ENCODE peak calls at places on chromosomes 7 and 10, in six cellular contexts. B is mesendoderm; E is SK-N-SH; Q is CD4-positive, alpha-beta memory T cell; X is tibial artery; S is kidney epithelial cell. N is an unnamed sample. For H3K27me3, the result is how much of the 10 kb centered on the place peaks cover.

GRCh38 chr10:73251683-73252444 is 580 bp downstream of the MRPS16 start:
- DNase-seq in E (peak), Q (no peak), S (no peak), B (peak), X (no peak), N (peak)

GRCh38 chr7:100827330-100828226 is at the start of gene EPHB4:
- DNase-seq in X (no peak), B (peak), Q (no peak), S (no peak), E (peak), N (peak)

GRCh38 chr7:45143616-45144015 is 14.0 kb upstream of the RAMP3 start:
- DNase-seq in S (no peak), X (no peak), E (no peak), Q (no peak), B (no peak), N (no peak)

GRCh38 chr10:71302874-71303568 is 16.0 kb upstream of the SLC29A3 start:
- DNase-seq in Q (peak), E (peak), S (peak), B (peak), X (no peak), N (no peak)

GRCh38 chr10:47285381-47286115 is 14.4 kb upstream of the GDF10 start:
- DNase-seq in S (no peak), B (no peak), X (no peak), Q (no peak), E (no peak), N (no peak)

GRCh38 chr7:32905175-32905662 is 13.7 kb upstream of the KBTBD2 start:
- DNase-seq in Q (peak), E (peak), X (no peak), B (peak), S (no peak), N (peak)

GRCh38 chr7:117086788-117087187 is 133.5 kb downstream of the ST7 start:
- DNase-seq in Q (no peak), B (no peak), X (no peak), E (no peak), S (no peak), N (no peak)

GRCh38 chr7:91347288-91347687 is 83.1 kb downstream of the FZD1 start:
- DNase-seq in B (no peak), X (no peak), Q (no peak), E (no peak), S (no peak), N (peak)

GRCh38 chr7:158070222-158070920 is 517.3 kb downstream of the PTPRN2 start:
- DNase-seq in E (no peak), S (no peak), B (no peak), Q (no peak), X (no peak), N (no peak)

GRCh38 chr10:132133449-132134291 is 53.1 kb upstream of the DPYSL4 start:
- DNase-seq in X (peak), Q (no peak), E (peak), B (no peak), S (no peak), N (no peak)

GRCh38 chr7:151858456-151858855 is 18.5 kb downstream of the PRKAG2 start:
- DNase-seq in E (no peak), X (no peak), B (no peak), Q (no peak), S (no peak), N (no peak)

GRCh38 chr10:89773081-89773480 is 71.7 kb downstream of the KIF20B start:
- DNase-seq in Q (no peak), E (no peak), S (no peak), X (no peak), B (no peak), N (no peak)

GRCh38 chr7:33108591-33108930 is 643 bp downstream of the RP9 start:
- DNase-seq in E (peak), X (no peak), S (no peak), Q (no peak), B (no peak), N (peak)

GRCh38 chr7:104883248-104883717 is 130.7 kb upstream of the KMT2E start:
- DNase-seq in B (no peak), Q (no peak), S (no peak), X (no peak), E (no peak), N (no peak)

GRCh38 chr7:81111358-81111757 is 192.5 kb upstream of the SEMA3C start:
- DNase-seq in B (peak), X (no peak), Q (no peak), S (peak), E (peak), N (peak)

GRCh38 chr7:80060218-80060806 is 74.3 kb upstream of the GNAI1 start:
- DNase-seq in S (no peak), B (peak), X (no peak), E (peak), Q (no peak), N (no peak)

GRCh38 chr10:74672430-74672829 is 154.0 kb upstream of the KAT6B start:
- DNase-seq in Q (no peak), B (no peak), X (no peak), E (no peak), S (no peak), N (no peak)

GRCh38 chr10:59793924-59794323 is 40.7 kb upstream of the MRLN start:
- DNase-seq in E (no peak), Q (no peak), B (no peak), S (peak), X (no peak), N (no peak)

GRCh38 chr7:116633131-116633988 is 38.6 kb upstream of the MET start:
- DNase-seq in Q (no peak), X (no peak), S (peak), B (no peak), E (no peak), N (no peak)

GRCh38 chr10:13162013-13162364 is 631 bp downstream of the MCM10 start:
- DNase-seq in B (peak), E (peak), Q (no peak), X (no peak), S (no peak), N (peak)

GRCh38 chr7:143221737-143222136 is at the start of gene TAS2R40:
- DNase-seq in E (no peak), B (no peak), S (no peak), Q (no peak), X (no peak), N (no peak)

GRCh38 chr7:136853654-136854053 is 14.8 kb upstream of the CHRM2 start:
- DNase-seq in S (no peak), Q (no peak), B (no peak), E (no peak), X (no peak), N (no peak)

GRCh38 chr10:48634984-48635557 is 30.2 kb upstream of the ARHGAP22 start:
- DNase-seq in E (no peak), S (no peak), X (peak), B (no peak), Q (no peak), N (no peak)

GRCh38 chr10:112981553-112981952 is 31.5 kb downstream of the TCF7L2 start:
- DNase-seq in X (no peak), E (peak), S (no peak), Q (peak), B (no peak), N (no peak)

GRCh38 chr7:50679218-50680007 is 103.3 kb downstream of the GRB10 start:
- DNase-seq in B (peak), Q (peak), S (no peak), E (peak), X (no peak), N (no peak)

GRCh38 chr10:131641231-131641630 is 259.6 kb upstream of the PPP2R2D start:
- DNase-seq in S (peak), B (peak), Q (no peak), X (no peak), E (no peak), N (no peak)

GRCh38 chr7:11623093-11623678 is 208.8 kb downstream of the THSD7A start:
- DNase-seq in X (no peak), S (no peak), Q (no peak), B (no peak), E (no peak), N (no peak)

GRCh38 chr10:118496525-118496924 is 98.9 kb downstream of the PRLHR start:
- DNase-seq in X (no peak), E (no peak), S (no peak), B (no peak), Q (no peak), N (no peak)

GRCh38 chr10:10528563-10528910 is 489.1 kb upstream of the CELF2 start:
- DNase-seq in X (no peak), S (no peak), Q (no peak), B (no peak), E (no peak), N (no peak)

GRCh38 chr10:114471906-114472873 is 67.9 kb upstream of the AFAP1L2 start:
- DNase-seq in Q (no peak), S (no peak), B (peak), X (no peak), E (no peak), N (no peak)

GRCh38 chr10:62769574-62770242 is 34.8 kb upstream of the ADO start:
- DNase-seq in S (no peak), Q (no peak), X (no peak), E (no peak), B (peak), N (peak)

GRCh38 chr7:136635755-136636154 is 232.7 kb upstream of the CHRM2 start:
- DNase-seq in Q (no peak), X (no peak), B (no peak), S (no peak), E (peak), N (no peak)

GRCh38 chr10:50988792-50989191 is 85.5 kb upstream of the PRKG1 start:
- DNase-seq in E (peak), B (peak), Q (no peak), X (no peak), S (no peak), N (no peak)

GRCh38 chr7:48337012-48337621 is 165.9 kb downstream of the ABCA13 start:
- DNase-seq in B (peak), E (peak), X (no peak), Q (no peak), S (no peak), N (no peak)

GRCh38 chr10:17179002-17179401 is 22.5 kb downstream of the TRDMT1 start:
- DNase-seq in E (no peak), S (no peak), Q (no peak), X (no peak), B (no peak), N (no peak)

GRCh38 chr7:2838873-2839578 is 5.1 kb downstream of the GNA12 start:
- DNase-seq in E (no peak), X (no peak), S (no peak), B (no peak), Q (no peak), N (no peak)

GRCh38 chr10:74924251-74924954 is 98.0 kb downstream of the KAT6B start:
- DNase-seq in X (no peak), S (peak), Q (no peak), B (peak), E (no peak), N (no peak)

GRCh38 chr7:8435597-8436243 is 2.3 kb downstream of the NXPH1 start:
- DNase-seq in Q (no peak), E (no peak), S (no peak), X (no peak), B (peak), N (no peak)

GRCh38 chr7:8433477-8434289 is at the start of gene NXPH1:
- DNase-seq in B (peak), S (no peak), E (peak), X (no peak), Q (no peak), N (no peak)

GRCh38 chr7:8435120-8435519 is 1.7 kb downstream of the NXPH1 start:
- DNase-seq in X (no peak), B (peak), E (no peak), S (no peak), Q (no peak), N (no peak)

GRCh38 chr7:8436965-8437364 is 3.6 kb downstream of the NXPH1 start:
- DNase-seq in S (no peak), E (no peak), B (peak), Q (peak), X (no peak), N (no peak)

GRCh38 chr7:8434290-8435002 is 1.0 kb downstream of the NXPH1 start:
- DNase-seq in E (peak), Q (no peak), S (no peak), X (no peak), B (peak), N (no peak)
- H3K27me3 ChIP-seq in E (under half), Q (half or more), S (half or more), X (under half), B (half or more), N (under half)

GRCh38 chr10:23148214-23148613 is 43.9 kb upstream of the PTF1A start:
- DNase-seq in Q (no peak), E (no peak), S (no peak), B (no peak), X (no peak), N (no peak)
- H3K27me3 ChIP-seq in Q (under half), E (under half), S (under half), B (under half), X (under half), N (under half)

DNA sequence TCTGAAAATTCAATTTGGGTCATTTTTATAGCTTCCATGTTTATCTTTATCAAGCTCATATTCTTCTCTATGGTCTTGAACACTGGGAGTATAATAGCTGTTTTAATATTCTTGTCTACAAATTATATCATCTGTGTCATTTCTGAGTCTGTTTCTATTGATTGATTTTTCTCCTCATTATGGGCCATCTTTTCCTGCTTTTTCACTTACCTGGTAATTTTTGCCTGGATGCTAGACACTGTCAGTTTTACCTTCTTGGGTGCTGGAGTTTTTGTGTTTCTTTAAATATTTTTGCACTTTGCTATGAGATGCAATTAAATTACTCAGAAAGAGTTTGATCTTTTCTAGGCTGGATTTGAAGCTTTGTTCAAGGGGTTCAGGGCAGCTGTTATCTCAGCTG is 26.8 kb upstream of the KDM7A start:
- DNase-seq in S (no peak), Q (no peak), B (no peak), X (no peak), E (no peak), N (no peak)
- H3K27me3 ChIP-seq in S (under half), Q (under half), B (under half), X (under half), E (under half), N (under half)

GRCh38 chr10:129963076-129963830 is 821 bp downstream of the EBF3 start:
- DNase-seq in E (peak), B (peak), X (peak), Q (no peak), S (no peak), N (peak)
- H3K27me3 ChIP-seq in E (half or more), B (half or more), X (under half), Q (under half), S (half or more), N (under half)

DNA sequence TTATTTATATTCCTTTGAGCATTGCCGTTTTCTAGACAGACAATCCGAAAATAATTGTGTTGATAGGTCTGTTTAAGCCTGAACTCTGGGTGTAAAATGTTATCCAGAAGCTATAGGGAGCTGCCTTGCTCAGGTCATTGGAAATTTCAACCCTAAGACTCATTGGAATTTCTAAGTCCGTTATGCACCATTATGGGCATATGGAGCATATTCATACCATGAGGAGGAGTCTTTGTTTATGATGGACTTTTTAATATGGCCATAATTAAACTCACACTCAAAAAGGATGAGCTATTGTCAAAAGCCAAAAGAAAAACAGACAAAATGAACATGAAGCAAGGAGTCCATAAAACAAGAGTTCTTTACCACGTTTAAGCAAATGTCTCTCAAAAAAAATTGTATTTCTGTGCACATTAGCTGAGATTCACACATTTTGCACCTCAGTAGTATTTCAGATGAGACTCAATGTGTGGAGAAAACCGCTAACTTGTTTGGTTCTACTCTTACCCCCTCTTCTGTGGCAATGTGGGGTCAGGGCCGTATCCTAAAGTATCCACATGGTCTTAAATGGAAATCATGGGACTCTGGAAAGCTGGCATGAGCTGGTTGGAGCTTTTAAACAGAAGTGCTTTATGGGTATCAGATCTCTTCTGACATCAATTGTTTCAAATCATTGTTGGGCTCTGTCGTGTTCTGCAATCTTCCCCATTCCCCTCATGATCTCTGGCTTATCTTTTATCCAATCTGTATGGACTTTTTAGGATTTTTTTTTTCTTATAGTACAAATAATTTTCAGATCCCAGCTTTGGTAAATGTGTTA is 60.5 kb downstream of the PODXL start:
- DNase-seq in S (no peak), B (no peak), X (no peak), E (no peak), Q (no peak), N (no peak)
- H3K27me3 ChIP-seq in S (under half), B (under half), X (under half), E (under half), Q (under half), N (under half)

DNA sequence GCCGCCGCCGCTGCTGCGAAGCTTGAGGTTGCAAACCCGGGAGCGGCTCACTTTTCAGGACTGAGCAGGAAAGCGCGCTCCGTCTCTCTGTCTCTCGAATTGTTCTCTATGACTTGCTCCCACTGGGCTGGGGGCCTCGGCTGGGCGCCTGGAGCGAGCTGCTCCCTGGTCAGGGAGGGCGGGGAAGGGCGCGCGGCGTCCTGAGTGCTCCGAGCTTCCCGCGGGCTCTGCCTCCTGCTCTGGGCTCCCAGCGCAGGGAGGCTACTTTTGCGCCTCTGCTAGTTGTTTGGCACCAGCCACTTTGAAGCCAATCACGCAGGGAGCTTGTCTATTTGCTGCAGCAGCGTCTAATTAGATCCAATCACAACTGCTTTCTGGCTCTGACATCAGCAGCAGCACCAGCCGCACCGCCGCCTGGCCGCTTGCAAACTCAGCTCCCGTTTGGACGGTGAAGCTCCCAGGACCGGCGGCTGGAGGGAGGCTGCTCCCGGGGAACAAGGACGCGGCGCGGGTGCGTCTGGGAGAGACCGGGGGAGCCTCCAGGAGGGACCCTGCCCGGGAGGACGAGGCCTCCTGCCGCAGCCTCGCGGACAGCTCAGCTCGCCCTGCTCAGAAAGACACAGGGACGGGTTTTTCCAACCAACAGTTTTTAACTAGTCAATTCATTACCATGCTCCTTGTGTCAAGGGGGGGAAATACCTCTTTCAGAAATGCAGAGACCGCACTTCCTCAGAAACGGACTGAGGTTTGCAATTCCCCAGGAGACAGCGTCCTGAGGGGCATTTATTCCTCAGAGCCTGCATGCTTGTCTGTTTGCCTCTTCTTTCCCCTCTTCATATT is at the start of gene ADARB2:
- DNase-seq in X (no peak), E (peak), B (peak), Q (no peak), S (peak), N (peak)
- H3K27me3 ChIP-seq in X (under half), E (under half), B (under half), Q (under half), S (under half), N (half or more)

N was measured in MG63.